ENCODE peak calls at places on chromosomes 7 and 10, in six cellular contexts. Z, V, E, K, D and O are unnamed samples.

GRCh38 chr10:60816624-60817023 is 38.3 kb downstream of the CDK1 start:
- DNase-seq in D (peak; percentile 86), V (peak; percentile 65), E (peak; percentile 82), Z (peak; percentile 64), K (peak; percentile 2), O (peak; percentile 79)

GRCh38 chr7:117347962-117348672 is 25.3 kb upstream of the WNT2 start:
- DNase-seq in E (no peak), K (no peak), Z (no peak), V (no peak), D (no peak), O (no peak)

GRCh38 chr7:27099224-27099838 is 3.2 kb downstream of the HOXA2 start:
- DNase-seq in V (no peak), D (no peak), Z (no peak), K (no peak), E (no peak), O (no peak)

GRCh38 chr10:57785546-57785945 is 482.1 kb downstream of the IPMK start:
- DNase-seq in V (no peak), Z (no peak), D (no peak), K (no peak), E (no peak), O (no peak)

GRCh38 chr10:103227416-103227815 is 18.3 kb upstream of the RPEL1 start:
- DNase-seq in Z (no peak), E (no peak), K (no peak), D (no peak), V (no peak), O (no peak)

GRCh38 chr7:49852619-49853462 is 79.4 kb downstream of the VWC2 start:
- DNase-seq in V (peak; percentile 35), Z (peak; percentile 44), D (no peak), E (peak; percentile 78), K (no peak), O (peak; percentile 61)

GRCh38 chr7:137609500-137609899 is 237.3 kb downstream of the DGKI start:
- DNase-seq in Z (no peak), D (no peak), E (no peak), V (no peak), K (no peak), O (no peak)

GRCh38 chr7:138477081-138477578 is 17.1 kb downstream of the TRIM24 start:
- DNase-seq in E (no peak), Z (no peak), D (no peak), K (no peak), V (no peak), O (no peak)

GRCh38 chr10:29392376-29393021 is 103.6 kb downstream of the LYZL1 start:
- DNase-seq in E (peak; percentile 31), D (peak; percentile 14), V (peak; percentile 31), K (no peak), Z (peak; percentile 32), O (peak; percentile 46)